ENCODE peak calls at places on chromosomes 5 and 9, in six cellular contexts. N is tibial artery; C is spleen; G is sigmoid colon; Z is esophagus squamous epithelium; R is CD4-positive, CD25-positive, alpha-beta regulatory T cell. T is an unnamed sample.
A peak's percentile ranks its signal among the peaks of the same experiment; 100 is the strongest.

GRCh38 chr5:82044015-82044414 is 72.2 kb downstream of the ATG10 start:
- DNase-seq in N (no peak), C (no peak), G (no peak), Z (no peak), R (no peak), T (no peak)

GRCh38 chr5:170896779-170897178 is 35.0 kb downstream of the RANBP17 start:
- DNase-seq in N (no peak), C (peak; percentile 58), G (no peak), Z (no peak), R (no peak), T (peak; percentile 66)

GRCh38 chr5:93107828-93108520 is 473.0 kb downstream of the NR2F1-AS1 start:
- DNase-seq in N (no peak), C (no peak), G (no peak), Z (no peak), R (no peak), T (no peak)

GRCh38 chr9:98943682-98944129 is at the start of gene COL15A1:
- DNase-seq in N (no peak), C (no peak), G (peak; percentile 76), Z (no peak), R (no peak), T (no peak)

GRCh38 chr5:173733831-173734491 is 117.5 kb upstream of the BOD1 start:
- DNase-seq in N (no peak), C (peak; percentile 82), G (no peak), Z (no peak), R (no peak), T (peak; percentile 57)

GRCh38 chr5:60652206-60652605 is 47.8 kb downstream of the DEPDC1B start:
- DNase-seq in N (no peak), C (no peak), G (no peak), Z (no peak), R (no peak), T (no peak)

GRCh38 chr5:999724-1000123 is 8.9 kb upstream of the NKD2 start:
- DNase-seq in N (peak; percentile 5), C (no peak), G (peak; percentile 40), Z (no peak), R (no peak), T (no peak)

GRCh38 chr5:148467958-148468357 is 84.2 kb downstream of the FBXO38 start:
- DNase-seq in N (no peak), C (no peak), G (no peak), Z (no peak), R (no peak), T (no peak)

GRCh38 chr9:76912631-76913275 is 6.8 kb upstream of the PRUNE2 start:
- DNase-seq in N (no peak), C (no peak), G (no peak), Z (no peak), R (no peak), T (no peak)

GRCh38 chr5:10599828-10600227 is 36.0 kb downstream of the ANKRD33B start:
- DNase-seq in N (no peak), C (no peak), G (no peak), Z (no peak), R (no peak), T (no peak)

GRCh38 chr9:124594673-124595072 is 87.5 kb upstream of the NR5A1 start:
- DNase-seq in N (no peak), C (no peak), G (no peak), Z (no peak), R (no peak), T (no peak)

GRCh38 chr9:105643795-105644194 is 18.5 kb upstream of the TAL2 start:
- DNase-seq in N (no peak), C (no peak), G (no peak), Z (no peak), R (no peak), T (no peak)

GRCh38 chr5:33281507-33281906 is 159.3 kb upstream of the TARS1 start:
- DNase-seq in N (no peak), C (no peak), G (no peak), Z (no peak), R (no peak), T (no peak)

GRCh38 chr5:158715592-158715991 is 384.1 kb downstream of the EBF1 start:
- DNase-seq in N (no peak), C (no peak), G (no peak), Z (no peak), R (no peak), T (no peak)

GRCh38 chr5:167839065-167839464 is 452.4 kb upstream of the WWC1 start:
- DNase-seq in N (no peak), C (no peak), G (no peak), Z (no peak), R (no peak), T (no peak)

GRCh38 chr9:128841704-128842492 is 12.3 kb upstream of the SPOUT1 start:
- DNase-seq in N (no peak), C (peak; percentile 11), G (no peak), Z (no peak), R (no peak), T (no peak)

GRCh38 chr5:77259479-77259878 is 49.0 kb downstream of the PDE8B start:
- DNase-seq in N (no peak), C (no peak), G (no peak), Z (no peak), R (no peak), T (no peak)

GRCh38 chr5:1325191-1325741 is 19.6 kb downstream of the CLPTM1L start:
- DNase-seq in N (peak; percentile 5), C (peak; percentile 71), G (peak; percentile 60), Z (no peak), R (no peak), T (peak; percentile 55)

GRCh38 chr9:99360026-99360425 is 137.9 kb downstream of the SEC61B start:
- DNase-seq in N (no peak), C (no peak), G (no peak), Z (no peak), R (no peak), T (no peak)

GRCh38 chr5:139684881-139685749 is 37.0 kb downstream of the CXXC5 start:
- DNase-seq in N (no peak), C (no peak), G (no peak), Z (no peak), R (no peak), T (no peak)

GRCh38 chr9:92808726-92809451 is 44.3 kb upstream of the BICD2 start:
- DNase-seq in N (peak; percentile 46), C (peak; percentile 87), G (peak; percentile 83), Z (no peak), R (peak; percentile 16), T (peak; percentile 85)

GRCh38 chr5:57988808-57989207 is 471.1 kb downstream of the PLK2 start:
- DNase-seq in N (no peak), C (no peak), G (no peak), Z (no peak), R (no peak), T (no peak)

GRCh38 chr5:53019320-53019719 is 30.2 kb downstream of the ITGA2 start:
- DNase-seq in N (no peak), C (no peak), G (no peak), Z (no peak), R (no peak), T (no peak)

GRCh38 chr9:117403848-117404247 is 11.0 kb downstream of the ASTN2 start:
- DNase-seq in N (no peak), C (no peak), G (no peak), Z (no peak), R (no peak), T (no peak)

GRCh38 chr5:141783599-141784296 is 94.5 kb downstream of the PCDH1 start:
- DNase-seq in N (no peak), C (no peak), G (no peak), Z (no peak), R (no peak), T (no peak)

GRCh38 chr5:133287500-133287899 is 235.7 kb downstream of the HSPA4 start:
- DNase-seq in N (no peak), C (no peak), G (no peak), Z (no peak), R (no peak), T (no peak)

GRCh38 chr5:116559673-116560164 is 14.9 kb downstream of the SEMA6A start:
- DNase-seq in N (no peak), C (no peak), G (no peak), Z (no peak), R (no peak), T (no peak)

GRCh38 chr5:116562669-116563068 is 12.0 kb downstream of the SEMA6A start:
- DNase-seq in N (no peak), C (no peak), G (no peak), Z (no peak), R (no peak), T (no peak)

GRCh38 chr5:116561658-116562057 is 13.0 kb downstream of the SEMA6A start:
- DNase-seq in N (no peak), C (no peak), G (no peak), Z (no peak), R (no peak), T (no peak)

GRCh38 chr5:116557669-116558271 is 16.9 kb downstream of the SEMA6A start:
- DNase-seq in N (no peak), C (no peak), G (no peak), Z (no peak), R (no peak), T (no peak)

DNA sequence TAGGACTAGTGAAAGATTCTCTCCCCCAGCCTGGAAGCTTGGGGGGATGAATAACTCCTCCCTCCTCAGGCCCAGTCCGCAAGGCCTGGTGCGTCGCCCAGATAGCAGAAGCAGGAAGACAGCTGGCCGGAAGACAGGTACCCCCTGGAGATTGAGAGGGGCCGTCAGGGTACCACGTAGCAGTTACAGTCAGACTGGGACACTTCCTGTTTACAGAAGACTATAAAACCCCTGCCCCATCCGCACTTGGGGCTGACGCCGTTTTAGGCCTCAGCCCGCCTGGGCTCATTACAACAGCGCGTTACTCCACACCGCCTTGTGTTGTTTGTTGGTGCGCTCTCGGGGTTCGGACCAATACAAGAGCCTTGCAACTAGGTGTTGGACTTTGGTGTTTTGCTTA is 15.4 kb downstream of the SEMA6A start:
- DNase-seq in N (no peak), C (no peak), G (no peak), Z (no peak), R (no peak), T (no peak)
- H3K36me3 ChIP-seq in N (no peaks in the 10 kb centered on the region), C (no peaks in the 10 kb centered on the region), G (no peaks in the 10 kb centered on the region), Z (no peaks in the 10 kb centered on the region), R (no peaks in the 10 kb centered on the region), T (no peaks in the 10 kb centered on the region)

GRCh38 chr5:68331202-68332108 is 115.9 kb downstream of the PIK3R1 start:
- DNase-seq in N (no peak), C (no peak), G (no peak), Z (no peak), R (no peak), T (no peak)
- H3K4me1 ChIP-seq in N (no peaks in the 10 kb centered on the region), C (peaks cover 28% of the 10 kb centered on the region), G (no peaks in the 10 kb centered on the region), Z (no peaks in the 10 kb centered on the region), R (no peaks in the 10 kb centered on the region), T (peaks cover 13% of the 10 kb centered on the region)

GRCh38 chr9:113638916-113639315 is 175.4 kb downstream of the RGS3 start:
- DNase-seq in N (peak; percentile 1), C (peak; percentile 42), G (peak; percentile 29), Z (no peak), R (no peak), T (peak; percentile 9)
- H3K9me3 ChIP-seq in N (no peaks in the 10 kb centered on the region), C (no peaks in the 10 kb centered on the region), G (no peaks in the 10 kb centered on the region), Z (no peaks in the 10 kb centered on the region), R (no peaks in the 10 kb centered on the region), T (no peaks in the 10 kb centered on the region)

DNA sequence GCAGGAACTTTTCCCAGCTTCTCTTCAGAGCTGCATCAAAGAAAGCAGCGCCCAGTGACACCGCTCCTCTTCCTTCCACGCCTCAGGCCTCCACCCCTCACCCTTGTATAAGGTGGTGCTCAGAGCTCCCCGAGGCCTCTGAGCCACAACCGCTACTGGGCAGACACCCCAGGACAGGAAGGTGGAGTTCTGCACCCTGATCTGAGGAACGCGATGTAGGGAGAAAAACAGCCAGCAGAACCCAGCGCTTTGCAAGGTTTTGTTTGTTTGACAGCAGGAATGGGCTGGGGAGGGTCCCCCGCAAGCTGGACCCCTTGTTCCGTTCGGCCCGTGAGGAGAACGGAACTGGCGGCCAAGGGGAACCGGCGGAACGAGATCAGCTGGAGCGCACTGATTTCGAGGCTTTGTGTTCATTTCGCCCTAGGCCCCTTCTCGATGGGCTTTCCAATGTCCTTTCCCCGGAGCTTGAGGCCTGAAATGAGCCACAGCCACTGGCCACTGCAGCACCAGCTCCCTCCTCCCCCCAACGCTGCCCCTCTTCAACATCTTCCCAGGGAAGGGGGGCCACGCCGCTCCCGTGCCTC is 4.1 kb downstream of the EDF1 start:
- DNase-seq in N (no peak), C (peak; percentile 54), G (no peak), Z (no peak), R (no peak), T (no peak)
- H3K36me3 ChIP-seq in N (peaks cover 37% of the 10 kb centered on the region), C (peaks cover 33% of the 10 kb centered on the region), G (peaks cover 40% of the 10 kb centered on the region), Z (peaks cover 30% of the 10 kb centered on the region), R (peaks cover 28% of the 10 kb centered on the region), T (peaks cover 35% of the 10 kb centered on the region)